ENCODE peak calls at places on chromosomes 16 and 17, in four cellular contexts. One of them, this sample, is unnamed.

GRCh38 chr16:75227361-75228142 is 8.8 kb downstream of the CTRB1 start:
- DNase-seq in neural progenitor cell: no peak
- DNase-seq in fibroblast of lung: no peak
- DNase-seq in endothelial cell of umbilical vein: peak; percentile 24
- DNase-seq in this sample: no peak

GRCh38 chr17:65572581-65573282 is 11.3 kb upstream of the AXIN2 start:
- DNase-seq in fibroblast of lung: no peak
- DNase-seq in neural progenitor cell: peak; percentile 70
- DNase-seq in endothelial cell of umbilical vein: no peak
- DNase-seq in this sample: no peak

GRCh38 chr17:34859652-34860051 is 101.6 kb downstream of the CCT6B start:
- DNase-seq in endothelial cell of umbilical vein: no peak
- DNase-seq in neural progenitor cell: no peak
- DNase-seq in fibroblast of lung: no peak
- DNase-seq in this sample: no peak

GRCh38 chr16:77043076-77043475 is 147.9 kb upstream of the MON1B start:
- DNase-seq in endothelial cell of umbilical vein: no peak
- DNase-seq in fibroblast of lung: peak; percentile 6
- DNase-seq in neural progenitor cell: peak; percentile 41
- DNase-seq in this sample: no peak

GRCh38 chr17:21177854-21178600 is 35.9 kb downstream of the TMEM11 start:
- DNase-seq in endothelial cell of umbilical vein: no peak
- DNase-seq in neural progenitor cell: no peak
- DNase-seq in fibroblast of lung: no peak
- DNase-seq in this sample: no peak

GRCh38 chr17:70905796-70906195 is 736.5 kb downstream of the KCNJ2 start:
- DNase-seq in endothelial cell of umbilical vein: no peak
- DNase-seq in neural progenitor cell: no peak
- DNase-seq in fibroblast of lung: peak; percentile 100
- DNase-seq in this sample: peak; percentile 13

GRCh38 chr17:63489291-63489690 is 12.4 kb downstream of the ACE start:
- DNase-seq in fibroblast of lung: no peak
- DNase-seq in neural progenitor cell: no peak
- DNase-seq in endothelial cell of umbilical vein: no peak
- DNase-seq in this sample: no peak

GRCh38 chr16:13909872-13910303 is 10.1 kb upstream of the ERCC4 start:
- DNase-seq in neural progenitor cell: no peak
- DNase-seq in fibroblast of lung: peak; percentile 93
- DNase-seq in endothelial cell of umbilical vein: peak; percentile 13
- DNase-seq in this sample: peak; percentile 66

GRCh38 chr17:65204001-65204400 is 66.8 kb downstream of the RGS9 start:
- DNase-seq in endothelial cell of umbilical vein: no peak
- DNase-seq in neural progenitor cell: no peak
- DNase-seq in fibroblast of lung: no peak
- DNase-seq in this sample: no peak

GRCh38 chr17:33469911-33470310 is 176.8 kb upstream of the ASIC2 start:
- DNase-seq in neural progenitor cell: no peak
- DNase-seq in fibroblast of lung: peak; percentile 81
- DNase-seq in endothelial cell of umbilical vein: no peak
- DNase-seq in this sample: peak; percentile 82

GRCh38 chr17:16005641-16006040 is 6.0 kb downstream of the TTC19 start:
- DNase-seq in neural progenitor cell: no peak
- DNase-seq in fibroblast of lung: no peak
- DNase-seq in endothelial cell of umbilical vein: no peak
- DNase-seq in this sample: no peak

GRCh38 chr17:74584714-74585113 is 7.4 kb downstream of the CD300LD start:
- DNase-seq in neural progenitor cell: no peak
- DNase-seq in endothelial cell of umbilical vein: no peak
- DNase-seq in fibroblast of lung: no peak
- DNase-seq in this sample: no peak

GRCh38 chr16:2748757-2749455 is 3.5 kb upstream of the SRRM2 start:
- DNase-seq in endothelial cell of umbilical vein: no peak
- DNase-seq in neural progenitor cell: no peak
- DNase-seq in fibroblast of lung: no peak
- DNase-seq in this sample: no peak

GRCh38 chr16:54511181-54511731 is 224.7 kb upstream of the IRX3 start:
- DNase-seq in endothelial cell of umbilical vein: peak; percentile 6
- DNase-seq in fibroblast of lung: peak; percentile 85
- DNase-seq in neural progenitor cell: peak; percentile 36
- DNase-seq in this sample: no peak

GRCh38 chr17:73359987-73360410 is 48.2 kb upstream of the CDC42EP4 start:
- DNase-seq in fibroblast of lung: no peak
- DNase-seq in neural progenitor cell: peak; percentile 65
- DNase-seq in endothelial cell of umbilical vein: no peak
- DNase-seq in this sample: peak; percentile 80

GRCh38 chr17:58153046-58153445 is 4.9 kb downstream of the OR4D1 start:
- DNase-seq in neural progenitor cell: no peak
- DNase-seq in endothelial cell of umbilical vein: no peak
- DNase-seq in fibroblast of lung: no peak
- DNase-seq in this sample: no peak

GRCh38 chr17:31525801-31526549 is 134.5 kb downstream of the RAB11FIP4 start:
- DNase-seq in endothelial cell of umbilical vein: no peak
- DNase-seq in neural progenitor cell: peak; percentile 39
- DNase-seq in fibroblast of lung: no peak
- DNase-seq in this sample: no peak
- TF ChIP-seq CTCF in endothelial cell of umbilical vein: peak; percentile 46
- TF ChIP-seq CTCF in neural progenitor cell: peak; percentile 37
- TF ChIP-seq CTCF in fibroblast of lung: peak; percentile 52
- TF ChIP-seq CTCF in this sample: peak; percentile 20

GRCh38 chr16:17283022-17283421 is 187.7 kb downstream of the XYLT1 start:
- DNase-seq in fibroblast of lung: no peak
- DNase-seq in endothelial cell of umbilical vein: no peak
- DNase-seq in neural progenitor cell: no peak
- DNase-seq in this sample: no peak
- H3K4me2 ChIP-seq in fibroblast of lung: no peak overlapping the region
- H3K4me2 ChIP-seq in endothelial cell of umbilical vein: no peak overlapping the region
- H3K4me2 ChIP-seq in neural progenitor cell: no peak overlapping the region
- H3K4me2 ChIP-seq in this sample: no peak overlapping the region

GRCh38 chr16:70692130-70692470 is 6.2 kb upstream of the MTSS2 start:
- DNase-seq in endothelial cell of umbilical vein: no peak
- DNase-seq in fibroblast of lung: no peak
- DNase-seq in neural progenitor cell: no peak
- DNase-seq in this sample: no peak

GRCh38 chr16:70692481-70693203 is 6.8 kb upstream of the MTSS2 start:
- DNase-seq in endothelial cell of umbilical vein: no peak
- DNase-seq in fibroblast of lung: no peak
- DNase-seq in neural progenitor cell: no peak
- DNase-seq in this sample: no peak

GRCh38 chr16:70693231-70693671 is 7.4 kb upstream of the MTSS2 start:
- DNase-seq in neural progenitor cell: no peak
- DNase-seq in fibroblast of lung: no peak
- DNase-seq in endothelial cell of umbilical vein: no peak
- DNase-seq in this sample: peak; percentile 71

GRCh38 chr16:70689970-70690905 is 4.4 kb upstream of the MTSS2 start:
- DNase-seq in endothelial cell of umbilical vein: no peak
- DNase-seq in neural progenitor cell: no peak
- DNase-seq in fibroblast of lung: no peak
- DNase-seq in this sample: no peak

GRCh38 chr16:70691223-70692129 is 5.6 kb upstream of the MTSS2 start:
- DNase-seq in fibroblast of lung: peak; percentile 97
- DNase-seq in endothelial cell of umbilical vein: peak; percentile 54
- DNase-seq in neural progenitor cell: peak; percentile 45
- DNase-seq in this sample: peak; percentile 94
- TF ChIP-seq CTCF in fibroblast of lung: no peak
- TF ChIP-seq CTCF in endothelial cell of umbilical vein: no peak
- TF ChIP-seq CTCF in neural progenitor cell: no peak
- TF ChIP-seq CTCF in this sample: no peak

GRCh38 chr17:7393613-7394451 is 493 bp downstream of the PLSCR3 start:
- DNase-seq in fibroblast of lung: no peak
- DNase-seq in neural progenitor cell: peak; percentile 85
- DNase-seq in endothelial cell of umbilical vein: no peak
- DNase-seq in this sample: peak; percentile 76

GRCh38 chr17:7392696-7393612 is 1.4 kb downstream of the PLSCR3 start:
- DNase-seq in neural progenitor cell: peak; percentile 43
- DNase-seq in endothelial cell of umbilical vein: no peak
- DNase-seq in fibroblast of lung: no peak
- DNase-seq in this sample: no peak

GRCh38 chr17:7389924-7390910 is 4.1 kb downstream of the PLSCR3 start:
- DNase-seq in endothelial cell of umbilical vein: no peak
- DNase-seq in fibroblast of lung: no peak
- DNase-seq in neural progenitor cell: no peak
- DNase-seq in this sample: no peak

GRCh38 chr17:7388856-7389255 is 5.5 kb downstream of the PLSCR3 start:
- DNase-seq in neural progenitor cell: no peak
- DNase-seq in fibroblast of lung: no peak
- DNase-seq in endothelial cell of umbilical vein: no peak
- DNase-seq in this sample: no peak

DNA sequence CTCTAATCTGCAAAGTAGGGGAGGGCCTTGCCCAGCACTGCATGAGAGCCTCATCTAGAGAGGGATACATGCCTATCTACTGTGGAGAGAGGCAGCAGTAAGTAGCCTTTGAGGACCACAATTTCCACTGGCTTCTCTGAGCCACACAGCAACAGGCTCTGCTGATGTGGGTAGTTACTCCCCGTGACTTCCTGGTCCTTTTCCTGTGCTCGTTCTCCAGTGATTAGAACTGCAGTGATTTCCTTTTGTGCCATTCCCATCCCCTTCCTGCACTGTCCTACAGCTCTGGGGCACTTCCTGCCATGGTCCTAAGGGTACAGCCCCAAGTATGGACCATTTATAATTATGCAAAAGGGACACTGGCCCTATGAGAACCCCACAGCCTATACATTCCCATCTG is 3.0 kb downstream of the PLSCR3 start:
- DNase-seq in neural progenitor cell: no peak
- DNase-seq in endothelial cell of umbilical vein: no peak
- DNase-seq in fibroblast of lung: no peak
- DNase-seq in this sample: no peak
- H3K4me2 ChIP-seq in neural progenitor cell: no peak overlapping the region
- H3K4me2 ChIP-seq in endothelial cell of umbilical vein: no peak overlapping the region
- H3K4me2 ChIP-seq in fibroblast of lung: no peak overlapping the region
- H3K4me2 ChIP-seq in this sample: no peak overlapping the region

This sample was measured in hepatocyte.